ENCODE peak calls at places on chromosomes 13 and 19, in six cellular contexts. One of them, this sample, is unnamed.

GRCh38 chr19:33245948-33246728 is 20.5 kb upstream of the SLC7A10 start:
- DNase-seq in IMR-90: no peak
- DNase-seq in pancreas: no peak
- DNase-seq in fibroblast of mammary gland: no peak
- DNase-seq in CD8-positive, alpha-beta T cell: no peak
- DNase-seq in lower leg skin: no peak
- DNase-seq in this sample: no peak

GRCh38 chr13:30021611-30022010 is 171.2 kb upstream of the UBL3 start:
- DNase-seq in CD8-positive, alpha-beta T cell: no peak
- DNase-seq in fibroblast of mammary gland: peak
- DNase-seq in lower leg skin: no peak
- DNase-seq in pancreas: no peak
- DNase-seq in IMR-90: peak
- DNase-seq in this sample: no peak

GRCh38 chr19:29384676-29385075 is 141.1 kb upstream of the VSTM2B start:
- DNase-seq in lower leg skin: no peak
- DNase-seq in pancreas: no peak
- DNase-seq in CD8-positive, alpha-beta T cell: no peak
- DNase-seq in fibroblast of mammary gland: no peak
- DNase-seq in IMR-90: no peak
- DNase-seq in this sample: no peak

GRCh38 chr19:34963531-34964406 is at the start of gene ZNF792:
- DNase-seq in fibroblast of mammary gland: peak
- DNase-seq in IMR-90: peak
- DNase-seq in pancreas: peak
- DNase-seq in lower leg skin: no peak
- DNase-seq in CD8-positive, alpha-beta T cell: peak
- DNase-seq in this sample: no peak

GRCh38 chr19:37467608-37468090 is 405 bp upstream of the ZNF569 start:
- DNase-seq in lower leg skin: no peak
- DNase-seq in pancreas: no peak
- DNase-seq in IMR-90: no peak
- DNase-seq in fibroblast of mammary gland: no peak
- DNase-seq in CD8-positive, alpha-beta T cell: no peak
- DNase-seq in this sample: no peak

GRCh38 chr13:46637213-46637612 is 84.2 kb downstream of the LRCH1 start:
- DNase-seq in lower leg skin: no peak
- DNase-seq in pancreas: no peak
- DNase-seq in IMR-90: no peak
- DNase-seq in CD8-positive, alpha-beta T cell: no peak
- DNase-seq in fibroblast of mammary gland: no peak
- DNase-seq in this sample: no peak

GRCh38 chr19:51256053-51256682 is 5.3 kb downstream of the SIGLECL1 start:
- DNase-seq in lower leg skin: no peak
- DNase-seq in IMR-90: no peak
- DNase-seq in fibroblast of mammary gland: no peak
- DNase-seq in CD8-positive, alpha-beta T cell: no peak
- DNase-seq in pancreas: no peak
- DNase-seq in this sample: no peak

GRCh38 chr13:27189192-27189591 is 17.6 kb upstream of the USP12 start:
- DNase-seq in CD8-positive, alpha-beta T cell: no peak
- DNase-seq in IMR-90: no peak
- DNase-seq in lower leg skin: no peak
- DNase-seq in fibroblast of mammary gland: no peak
- DNase-seq in pancreas: no peak
- DNase-seq in this sample: no peak

GRCh38 chr13:111866731-111867245 is 200.2 kb upstream of the SOX1 start:
- DNase-seq in lower leg skin: no peak
- DNase-seq in fibroblast of mammary gland: no peak
- DNase-seq in CD8-positive, alpha-beta T cell: no peak
- DNase-seq in IMR-90: no peak
- DNase-seq in pancreas: no peak
- DNase-seq in this sample: no peak

GRCh38 chr19:28556371-28556770 is 656.6 kb downstream of the UQCRFS1 start:
- DNase-seq in IMR-90: no peak
- DNase-seq in CD8-positive, alpha-beta T cell: no peak
- DNase-seq in lower leg skin: no peak
- DNase-seq in fibroblast of mammary gland: no peak
- DNase-seq in pancreas: no peak
- DNase-seq in this sample: no peak

GRCh38 chr19:5154129-5154798 is 185.4 kb downstream of the KDM4B start:
- DNase-seq in lower leg skin: no peak
- DNase-seq in fibroblast of mammary gland: peak
- DNase-seq in CD8-positive, alpha-beta T cell: peak
- DNase-seq in pancreas: peak
- DNase-seq in IMR-90: no peak
- DNase-seq in this sample: peak

GRCh38 chr13:21583496-21583895 is 20.5 kb downstream of the MICU2 start:
- DNase-seq in IMR-90: peak
- DNase-seq in lower leg skin: no peak
- DNase-seq in pancreas: no peak
- DNase-seq in CD8-positive, alpha-beta T cell: no peak
- DNase-seq in fibroblast of mammary gland: no peak
- DNase-seq in this sample: no peak

GRCh38 chr19:19062454-19063182 is 1.2 kb upstream of the SLC25A42 start:
- DNase-seq in CD8-positive, alpha-beta T cell: no peak
- DNase-seq in pancreas: no peak
- DNase-seq in lower leg skin: no peak
- DNase-seq in fibroblast of mammary gland: peak
- DNase-seq in IMR-90: peak
- DNase-seq in this sample: no peak

GRCh38 chr19:18603255-18603957 is 3.2 kb downstream of the CRLF1 start:
- DNase-seq in IMR-90: no peak
- DNase-seq in lower leg skin: no peak
- DNase-seq in CD8-positive, alpha-beta T cell: no peak
- DNase-seq in fibroblast of mammary gland: no peak
- DNase-seq in pancreas: no peak
- DNase-seq in this sample: no peak

GRCh38 chr19:30004403-30004802 is 62.4 kb downstream of the URI1 start:
- DNase-seq in CD8-positive, alpha-beta T cell: no peak
- DNase-seq in fibroblast of mammary gland: no peak
- DNase-seq in lower leg skin: no peak
- DNase-seq in IMR-90: no peak
- DNase-seq in pancreas: no peak
- DNase-seq in this sample: no peak

GRCh38 chr13:23901365-23901764 is 4.1 kb upstream of the C1QTNF9B start:
- DNase-seq in CD8-positive, alpha-beta T cell: no peak
- DNase-seq in lower leg skin: no peak
- DNase-seq in fibroblast of mammary gland: peak
- DNase-seq in IMR-90: peak
- DNase-seq in pancreas: no peak
- DNase-seq in this sample: no peak

GRCh38 chr19:7263066-7263465 is 31.1 kb downstream of the INSR start:
- DNase-seq in IMR-90: no peak
- DNase-seq in CD8-positive, alpha-beta T cell: no peak
- DNase-seq in pancreas: no peak
- DNase-seq in fibroblast of mammary gland: no peak
- DNase-seq in lower leg skin: no peak
- DNase-seq in this sample: no peak

GRCh38 chr13:24038846-24039330 is 121.6 kb upstream of the SPATA13 start:
- DNase-seq in fibroblast of mammary gland: peak
- DNase-seq in pancreas: no peak
- DNase-seq in CD8-positive, alpha-beta T cell: no peak
- DNase-seq in IMR-90: peak
- DNase-seq in lower leg skin: no peak
- DNase-seq in this sample: no peak

GRCh38 chr13:49869514-49869913 is 66.6 kb downstream of the SPRYD7 start:
- DNase-seq in CD8-positive, alpha-beta T cell: no peak
- DNase-seq in IMR-90: peak
- DNase-seq in lower leg skin: no peak
- DNase-seq in fibroblast of mammary gland: peak
- DNase-seq in pancreas: no peak
- DNase-seq in this sample: no peak

GRCh38 chr19:17448190-17448967 is at the start of gene TMEM221:
- DNase-seq in pancreas: peak
- DNase-seq in IMR-90: no peak
- DNase-seq in CD8-positive, alpha-beta T cell: peak
- DNase-seq in lower leg skin: no peak
- DNase-seq in fibroblast of mammary gland: no peak
- DNase-seq in this sample: no peak
- H3K4me3 ChIP-seq in pancreas: peak
- H3K4me3 ChIP-seq in IMR-90: peak
- H3K4me3 ChIP-seq in CD8-positive, alpha-beta T cell: no peak
- H3K4me3 ChIP-seq in lower leg skin: no peak
- H3K4me3 ChIP-seq in fibroblast of mammary gland: peak
- H3K4me3 ChIP-seq in this sample: peak

GRCh38 chr19:12043752-12044422 is 8.4 kb upstream of the ZNF433 start:
- DNase-seq in CD8-positive, alpha-beta T cell: no peak
- DNase-seq in lower leg skin: no peak
- DNase-seq in IMR-90: no peak
- DNase-seq in fibroblast of mammary gland: no peak
- DNase-seq in pancreas: no peak
- DNase-seq in this sample: no peak

GRCh38 chr19:12052057-12052570 is 647 bp downstream of the ZNF878 start:
- DNase-seq in IMR-90: peak
- DNase-seq in fibroblast of mammary gland: peak
- DNase-seq in pancreas: no peak
- DNase-seq in CD8-positive, alpha-beta T cell: no peak
- DNase-seq in lower leg skin: no peak
- DNase-seq in this sample: no peak

GRCh38 chr19:12052571-12053169 is at the start of gene ZNF878:
- DNase-seq in IMR-90: peak
- DNase-seq in fibroblast of mammary gland: peak
- DNase-seq in lower leg skin: peak
- DNase-seq in CD8-positive, alpha-beta T cell: peak
- DNase-seq in pancreas: peak
- DNase-seq in this sample: peak

GRCh38 chr19:12042893-12043292 is 7.4 kb upstream of the ZNF433 start:
- DNase-seq in IMR-90: no peak
- DNase-seq in CD8-positive, alpha-beta T cell: no peak
- DNase-seq in pancreas: no peak
- DNase-seq in fibroblast of mammary gland: no peak
- DNase-seq in lower leg skin: no peak
- DNase-seq in this sample: no peak

DNA sequence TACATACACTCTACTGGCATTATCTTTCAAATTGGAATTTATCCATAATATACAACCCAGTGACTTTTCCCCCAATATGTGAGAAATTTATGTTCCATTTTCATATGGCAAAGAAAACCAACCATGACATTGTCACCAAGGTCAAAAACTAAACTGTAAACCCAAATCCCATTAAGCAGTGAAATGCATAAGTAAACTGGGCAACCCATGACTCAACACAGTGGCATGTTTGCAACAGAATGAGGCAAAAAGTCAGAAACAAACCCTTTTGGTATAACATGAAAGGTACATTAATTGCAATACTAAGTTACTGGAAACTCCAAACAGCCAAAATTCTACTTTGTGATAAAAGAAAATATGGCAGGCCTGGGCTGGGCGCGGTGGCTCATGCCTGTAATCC is 4.9 kb downstream of the ZNF878 start:
- DNase-seq in lower leg skin: no peak
- DNase-seq in pancreas: no peak
- DNase-seq in IMR-90: peak
- DNase-seq in CD8-positive, alpha-beta T cell: no peak
- DNase-seq in fibroblast of mammary gland: no peak
- DNase-seq in this sample: no peak
- H3K4me3 ChIP-seq in lower leg skin: no peak
- H3K4me3 ChIP-seq in pancreas: no peak
- H3K4me3 ChIP-seq in IMR-90: no peak
- H3K4me3 ChIP-seq in CD8-positive, alpha-beta T cell: no peak
- H3K4me3 ChIP-seq in fibroblast of mammary gland: no peak
- H3K4me3 ChIP-seq in this sample: no peak

GRCh38 chr13:40505196-40505595 is 161.2 kb downstream of the FOXO1 start:
- DNase-seq in fibroblast of mammary gland: no peak
- DNase-seq in pancreas: no peak
- DNase-seq in IMR-90: no peak
- DNase-seq in CD8-positive, alpha-beta T cell: no peak
- DNase-seq in lower leg skin: no peak
- DNase-seq in this sample: no peak

GRCh38 chr13:40506592-40507446 is 159.6 kb downstream of the FOXO1 start:
- DNase-seq in IMR-90: no peak
- DNase-seq in pancreas: no peak
- DNase-seq in lower leg skin: no peak
- DNase-seq in fibroblast of mammary gland: no peak
- DNase-seq in CD8-positive, alpha-beta T cell: no peak
- DNase-seq in this sample: no peak

GRCh38 chr13:40503026-40503425 is 163.4 kb downstream of the FOXO1 start:
- DNase-seq in pancreas: no peak
- DNase-seq in CD8-positive, alpha-beta T cell: no peak
- DNase-seq in fibroblast of mammary gland: peak
- DNase-seq in IMR-90: no peak
- DNase-seq in lower leg skin: no peak
- DNase-seq in this sample: no peak

GRCh38 chr13:40503966-40504591 is 162.4 kb downstream of the FOXO1 start:
- DNase-seq in fibroblast of mammary gland: peak
- DNase-seq in lower leg skin: no peak
- DNase-seq in CD8-positive, alpha-beta T cell: no peak
- DNase-seq in IMR-90: peak
- DNase-seq in pancreas: no peak
- DNase-seq in this sample: no peak

GRCh38 chr13:40504641-40505040 is 161.8 kb downstream of the FOXO1 start:
- DNase-seq in fibroblast of mammary gland: no peak
- DNase-seq in lower leg skin: no peak
- DNase-seq in IMR-90: no peak
- DNase-seq in pancreas: no peak
- DNase-seq in CD8-positive, alpha-beta T cell: no peak
- DNase-seq in this sample: no peak
- H3K4me3 ChIP-seq in fibroblast of mammary gland: no peak
- H3K4me3 ChIP-seq in lower leg skin: no peak
- H3K4me3 ChIP-seq in IMR-90: no peak
- H3K4me3 ChIP-seq in pancreas: no peak
- H3K4me3 ChIP-seq in CD8-positive, alpha-beta T cell: no peak
- H3K4me3 ChIP-seq in this sample: no peak

DNA sequence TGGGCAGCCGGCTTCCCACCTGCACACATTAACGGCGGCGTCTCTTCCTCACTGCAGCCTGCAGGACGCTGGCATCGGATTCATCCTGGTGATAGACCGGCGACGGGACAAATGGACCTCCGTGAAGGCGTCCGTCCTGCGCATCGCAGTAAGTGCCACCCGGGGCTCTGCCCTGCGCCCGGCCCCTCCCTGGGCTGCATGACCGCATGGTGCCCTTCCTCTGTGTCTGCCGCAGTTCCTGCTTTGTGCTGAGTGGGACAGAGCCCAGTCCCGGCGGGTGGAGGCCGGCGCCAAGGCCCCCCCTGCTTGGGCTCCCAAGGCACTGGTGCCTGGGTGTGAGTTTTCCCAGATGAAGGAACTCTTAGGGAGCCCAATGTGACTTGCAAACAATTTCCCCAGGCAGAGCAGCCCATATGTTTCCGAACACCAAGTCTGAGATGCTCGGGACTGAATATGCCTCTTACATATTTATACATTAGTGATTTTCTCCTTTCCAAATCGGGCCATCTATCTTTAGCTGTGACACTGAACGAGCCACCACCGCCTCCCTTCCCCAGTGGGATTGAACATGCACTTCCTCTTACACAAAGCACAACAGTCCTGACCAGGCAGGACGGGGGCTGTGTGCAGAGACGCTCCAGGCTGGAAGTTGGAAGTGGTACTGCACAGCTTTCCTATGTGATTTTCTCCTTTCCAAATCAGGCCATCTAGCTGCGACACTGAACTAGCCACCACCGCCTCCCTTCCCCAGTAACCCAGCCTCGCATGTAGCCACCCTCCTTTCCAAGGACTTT is 60.2 kb upstream of the F7 start:
- DNase-seq in CD8-positive, alpha-beta T cell: no peak
- DNase-seq in pancreas: peak
- DNase-seq in lower leg skin: no peak
- DNase-seq in IMR-90: no peak
- DNase-seq in fibroblast of mammary gland: no peak
- DNase-seq in this sample: no peak
- H3K4me3 ChIP-seq in CD8-positive, alpha-beta T cell: no peak
- H3K4me3 ChIP-seq in pancreas: no peak
- H3K4me3 ChIP-seq in lower leg skin: no peak
- H3K4me3 ChIP-seq in IMR-90: no peak
- H3K4me3 ChIP-seq in fibroblast of mammary gland: no peak
- H3K4me3 ChIP-seq in this sample: no peak

GRCh38 chr19:2166741-2167738 is 3.3 kb downstream of the DOT1L start:
- DNase-seq in lower leg skin: peak
- DNase-seq in pancreas: peak
- DNase-seq in CD8-positive, alpha-beta T cell: no peak
- DNase-seq in IMR-90: peak
- DNase-seq in fibroblast of mammary gland: peak
- DNase-seq in this sample: peak
- H3K4me3 ChIP-seq in lower leg skin: no peak
- H3K4me3 ChIP-seq in pancreas: no peak
- H3K4me3 ChIP-seq in CD8-positive, alpha-beta T cell: no peak
- H3K4me3 ChIP-seq in IMR-90: no peak
- H3K4me3 ChIP-seq in fibroblast of mammary gland: peak
- H3K4me3 ChIP-seq in this sample: peak

This sample was measured in coronary artery.